ENCODE peak calls at places on chromosome 6, in six cellular contexts. S is upper lobe of right lung; L is stimulated activated CD8-positive, alpha-beta memory T cell treated with anti-CD3 and anti-CD28 coated beads, Interleukin-4, amount 100 ng/mL, for 1 hour; P is M059J; T is activated CD4-positive, alpha-beta T cell treated with anti-CD3 and anti-CD28 coated beads, Interleukin-2, amount 10 ng/mL, durations not matched to agents 24 days and 14 days; J is effector CD4-positive, alpha-beta T cell. X is an unnamed sample.

GRCh38 chr6:102114402-102114801 is 720.9 kb downstream of the GRIK2 start:
- DNase-seq in S (no peak), L (no peak), P (peak; percentile 2), T (no peak), J (no peak), X (no peak)

GRCh38 chr6:106473807-106474206 is 113.3 kb downstream of the CRYBG1 start:
- DNase-seq in S (no peak), L (no peak), P (peak; percentile 52), T (no peak), J (no peak), X (no peak)

GRCh38 chr6:43147289-43147688 is 23.8 kb upstream of the SRF start:
- DNase-seq in S (no peak), L (no peak), P (no peak), T (no peak), J (no peak), X (no peak)

GRCh38 chr6:158765509-158766068 is 53.6 kb downstream of the EZR start:
- DNase-seq in S (no peak), L (no peak), P (no peak), T (peak; percentile 56), J (no peak), X (no peak)

GRCh38 chr6:161169690-161170089 is 104.2 kb downstream of the AGPAT4 start:
- DNase-seq in S (no peak), L (no peak), P (peak; percentile 76), T (no peak), J (no peak), X (no peak)

GRCh38 chr6:10659697-10660348 is 34.6 kb downstream of the C6orf52 start:
- DNase-seq in S (peak; percentile 65), L (no peak), P (peak; percentile 39), T (no peak), J (no peak), X (no peak)

GRCh38 chr6:141248056-141248799 is 884.5 kb upstream of the GJE1 start:
- DNase-seq in S (no peak), L (no peak), P (no peak), T (no peak), J (no peak), X (no peak)

GRCh38 chr6:36615018-36615761 is 21.0 kb downstream of the SRSF3 start:
- DNase-seq in S (no peak), L (no peak), P (peak; percentile 68), T (peak; percentile 85), J (peak; percentile 34), X (no peak)

GRCh38 chr6:136783495-136784270 is 8.6 kb downstream of the MAP3K5 start:
- DNase-seq in S (peak; percentile 69), L (no peak), P (no peak), T (peak; percentile 62), J (no peak), X (no peak)

GRCh38 chr6:152338335-152339125 is 298.6 kb downstream of the SYNE1 start:
- DNase-seq in S (no peak), L (peak; percentile 48), P (peak; percentile 37), T (peak; percentile 87), J (peak; percentile 43), X (peak; percentile 55)

GRCh38 chr6:6823568-6824224 is 235.2 kb downstream of the LY86 start:
- DNase-seq in S (no peak), L (no peak), P (no peak), T (no peak), J (no peak), X (no peak)

GRCh38 chr6:125829433-125829832 is 38.7 kb downstream of the NCOA7 start:
- DNase-seq in S (no peak), L (peak; percentile 3), P (no peak), T (peak; percentile 78), J (no peak), X (no peak)

GRCh38 chr6:111810321-111811235 is 62.7 kb downstream of the FYN start:
- DNase-seq in S (no peak), L (no peak), P (no peak), T (peak; percentile 78), J (no peak), X (no peak)

GRCh38 chr6:104953410-104953953 is 3.4 kb upstream of the LIN28B start:
- DNase-seq in S (no peak), L (no peak), P (no peak), T (no peak), J (no peak), X (no peak)

GRCh38 chr6:113508249-113508648 is 348.9 kb upstream of the MARCKS start:
- DNase-seq in S (no peak), L (no peak), P (no peak), T (no peak), J (no peak), X (no peak)

GRCh38 chr6:83057705-83058321 is 7.8 kb downstream of the UBE3D start:
- DNase-seq in S (no peak), L (no peak), P (peak; percentile 65), T (peak; percentile 72), J (no peak), X (peak; percentile 27)

GRCh38 chr6:143141442-143141841 is 80.8 kb downstream of the AIG1 start:
- DNase-seq in S (no peak), L (no peak), P (peak; percentile 92), T (no peak), J (no peak), X (no peak)

GRCh38 chr6:40054186-40054585 is 119.9 kb upstream of the MOCS1 start:
- DNase-seq in S (no peak), L (no peak), P (peak; percentile 2), T (no peak), J (no peak), X (no peak)

GRCh38 chr6:45533394-45533793 is 155.7 kb upstream of the SUPT3H start:
- DNase-seq in S (no peak), L (no peak), P (no peak), T (no peak), J (no peak), X (peak; percentile 23)

X was measured in hippocampal formation.